ENCODE peak calls at places on chromosomes 6 and 20, in seven cellular contexts. T, E, D, Z, J, V and M are unnamed samples.

GRCh38 chr6:90859056-90859455 is 272.2 kb upstream of the MAP3K7 start:
- DNase-seq in T (no peak), E (no peak), D (no peak), V (peak), Z (no peak), J (no peak), M (peak)

GRCh38 chr6:137736048-137736846 is 130.8 kb upstream of the TNFAIP3 start:
- DNase-seq in J (no peak), V (no peak), E (no peak), D (no peak), Z (peak), T (no peak), M (no peak)

GRCh38 chr20:59831901-59832240 is 101.6 kb downstream of the SYCP2 start:
- DNase-seq in D (no peak), E (no peak), Z (no peak), V (no peak), T (no peak), J (no peak), M (no peak)

GRCh38 chr6:41408982-41409381 is 73.6 kb downstream of the NCR2 start:
- DNase-seq in D (no peak), J (no peak), T (no peak), V (peak), E (no peak), Z (no peak), M (no peak)

GRCh38 chr6:160431231-160431630 is 83.1 kb downstream of the SLC22A3 start:
- DNase-seq in E (peak), Z (no peak), J (peak), V (no peak), T (peak), D (no peak), M (peak)

GRCh38 chr6:15285682-15286294 is 39.9 kb downstream of the JARID2 start:
- DNase-seq in T (no peak), J (peak), V (no peak), D (no peak), E (no peak), Z (no peak), M (peak)

GRCh38 chr6:22664968-22665367 is 95.6 kb downstream of the HDGFL1 start:
- DNase-seq in E (no peak), V (no peak), Z (no peak), J (no peak), T (no peak), D (no peak), M (no peak)

GRCh38 chr20:43731927-43732326 is 5.1 kb upstream of the GTSF1L start:
- DNase-seq in V (no peak), J (no peak), E (no peak), Z (no peak), D (no peak), T (no peak), M (no peak)

GRCh38 chr20:59988141-59988540 is 29.9 kb downstream of the CDH26 start:
- DNase-seq in T (no peak), E (no peak), J (peak), V (peak), Z (no peak), D (no peak), M (peak)

GRCh38 chr20:49461894-49462293 is 20.6 kb downstream of the KCNB1 start:
- DNase-seq in E (no peak), D (no peak), T (no peak), V (no peak), J (no peak), Z (no peak), M (no peak)

GRCh38 chr20:37850724-37851123 is 52.2 kb upstream of the VSTM2L start:
- DNase-seq in E (peak), J (no peak), V (no peak), D (no peak), T (peak), Z (no peak), M (peak)

GRCh38 chr6:151071295-151071694 is 168.5 kb upstream of the AKAP12 start:
- DNase-seq in J (peak), E (peak), Z (no peak), T (peak), V (no peak), D (no peak), M (peak)

GRCh38 chr6:118574051-118574865 is 26.2 kb downstream of the PLN start:
- DNase-seq in D (peak), E (peak), Z (no peak), T (no peak), V (peak), J (no peak), M (no peak)

GRCh38 chr6:169971171-169971861 is 219.9 kb downstream of the ERMARD start:
- DNase-seq in V (no peak), T (no peak), J (no peak), E (no peak), Z (peak), D (no peak), M (no peak)

GRCh38 chr6:26087284-26088115 is at the start of gene HFE:
- DNase-seq in J (peak), Z (peak), E (peak), V (peak), T (peak), D (no peak), M (peak)

GRCh38 chr20:58407966-58408557 is 19.0 kb downstream of the VAPB start:
- DNase-seq in T (no peak), Z (no peak), V (no peak), D (no peak), J (no peak), E (peak), M (no peak)

GRCh38 chr6:14763139-14763538 is 482.7 kb upstream of the JARID2 start:
- DNase-seq in V (no peak), D (no peak), T (peak), J (peak), E (peak), Z (no peak), M (peak)

GRCh38 chr6:8814440-8815000 is 379.2 kb upstream of the SLC35B3 start:
- DNase-seq in J (no peak), T (no peak), E (no peak), V (peak), Z (no peak), D (no peak), M (no peak)

GRCh38 chr6:163745566-163746400 is 331.3 kb downstream of the QKI start:
- DNase-seq in D (no peak), T (peak), Z (no peak), E (peak), V (peak), J (peak), M (peak)

GRCh38 chr20:48329676-48330644 is 497.8 kb downstream of the PREX1 start:
- DNase-seq in V (peak), J (peak), E (peak), T (peak), D (no peak), Z (no peak), M (peak)

GRCh38 chr6:142474446-142475289 is 172.9 kb downstream of the ADGRG6 start:
- DNase-seq in T (peak), Z (no peak), D (peak), V (peak), J (peak), E (peak), M (peak)

GRCh38 chr20:3101737-3102574 is 17.4 kb upstream of the AVP start:
- DNase-seq in E (no peak), T (no peak), J (no peak), D (no peak), Z (peak), V (no peak), M (no peak)

GRCh38 chr6:125835221-125835744 is 44.5 kb downstream of the NCOA7 start:
- DNase-seq in T (peak), J (no peak), V (peak), D (no peak), Z (no peak), E (peak), M (peak)

GRCh38 chr6:159464827-159465226 is 228.2 kb downstream of the SOD2 start:
- DNase-seq in D (no peak), V (no peak), E (no peak), Z (no peak), T (no peak), J (no peak), M (no peak)

GRCh38 chr20:51444472-51444871 is 98.0 kb downstream of the NFATC2 start:
- DNase-seq in T (peak), V (no peak), Z (no peak), D (no peak), J (no peak), E (peak), M (peak)

GRCh38 chr6:170286246-170286933 is 4.5 kb downstream of the DLL1 start:
- DNase-seq in E (peak), Z (no peak), J (no peak), V (peak), T (no peak), D (peak), M (peak)

GRCh38 chr6:4889701-4890100 is 113.5 kb downstream of the CDYL start:
- DNase-seq in V (peak), E (no peak), T (no peak), J (no peak), D (no peak), Z (no peak), M (no peak)

GRCh38 chr6:84258268-84258667 is 30.8 kb upstream of the CEP162 start:
- DNase-seq in Z (no peak), V (no peak), J (no peak), E (no peak), D (no peak), T (peak), M (no peak)

GRCh38 chr20:50333856-50334255 is 143.2 kb downstream of the CEBPB start:
- DNase-seq in D (no peak), V (no peak), Z (no peak), T (peak), J (peak), E (peak), M (peak)

GRCh38 chr6:80165819-80166218 is 59.3 kb downstream of the BCKDHB start:
- DNase-seq in Z (no peak), J (peak), E (no peak), D (no peak), V (no peak), T (no peak), M (no peak)

GRCh38 chr6:126976263-126976797 is 142.1 kb upstream of the RSPO3 start:
- DNase-seq in V (no peak), J (no peak), T (no peak), E (no peak), D (no peak), Z (no peak), M (no peak)

GRCh38 chr6:90216081-90216977 is 80.3 kb downstream of the BACH2 start:
- DNase-seq in Z (no peak), V (peak), J (no peak), E (peak), D (no peak), T (no peak), M (peak)